ENCODE peak calls at places on chromosomes 3 and 15, in ten cellular contexts. One of them, this sample, is unnamed.

GRCh38 chr3:13104511-13104910 is 31.3 kb upstream of the IQSEC1 start:
- DNase-seq in IMR-90: no peak
- DNase-seq in stomach: no peak
- DNase-seq in H54: no peak
- DNase-seq in ovary: no peak
- DNase-seq in HCT116: no peak
- DNase-seq in heart left ventricle: no peak
- DNase-seq in tibial nerve: no peak
- DNase-seq in A549: no peak
- DNase-seq in body of pancreas: no peak
- DNase-seq in this sample: no peak

GRCh38 chr3:42734263-42734860 is 31.8 kb upstream of the HHATL start:
- DNase-seq in HCT116: no peak
- DNase-seq in ovary: no peak
- DNase-seq in IMR-90: no peak
- DNase-seq in H54: no peak
- DNase-seq in A549: no peak
- DNase-seq in tibial nerve: no peak
- DNase-seq in body of pancreas: no peak
- DNase-seq in stomach: no peak
- DNase-seq in heart left ventricle: no peak
- DNase-seq in this sample: no peak

GRCh38 chr3:161272524-161272923 is 51.4 kb downstream of the NMD3 start:
- DNase-seq in IMR-90: no peak
- DNase-seq in H54: no peak
- DNase-seq in body of pancreas: no peak
- DNase-seq in A549: no peak
- DNase-seq in heart left ventricle: no peak
- DNase-seq in tibial nerve: no peak
- DNase-seq in ovary: no peak
- DNase-seq in HCT116: no peak
- DNase-seq in stomach: no peak
- DNase-seq in this sample: no peak

GRCh38 chr3:154842546-154842945 is 237.6 kb upstream of the MME start:
- DNase-seq in A549: no peak
- DNase-seq in H54: no peak
- DNase-seq in HCT116: no peak
- DNase-seq in IMR-90: no peak
- DNase-seq in stomach: no peak
- DNase-seq in heart left ventricle: no peak
- DNase-seq in body of pancreas: no peak
- DNase-seq in tibial nerve: no peak
- DNase-seq in ovary: no peak
- DNase-seq in this sample: no peak

GRCh38 chr3:163328680-163329079 is 1749.6 kb downstream of the SI start:
- DNase-seq in A549: peak
- DNase-seq in heart left ventricle: no peak
- DNase-seq in tibial nerve: no peak
- DNase-seq in stomach: no peak
- DNase-seq in IMR-90: no peak
- DNase-seq in body of pancreas: no peak
- DNase-seq in ovary: no peak
- DNase-seq in HCT116: no peak
- DNase-seq in H54: no peak
- DNase-seq in this sample: no peak

GRCh38 chr15:39403674-39404117 is 177.2 kb upstream of the THBS1 start:
- DNase-seq in stomach: no peak
- DNase-seq in IMR-90: peak
- DNase-seq in ovary: no peak
- DNase-seq in body of pancreas: no peak
- DNase-seq in tibial nerve: no peak
- DNase-seq in H54: no peak
- DNase-seq in HCT116: no peak
- DNase-seq in A549: peak
- DNase-seq in heart left ventricle: no peak
- DNase-seq in this sample: no peak

GRCh38 chr3:33124638-33125037 is 10.8 kb downstream of the CRTAP start:
- DNase-seq in ovary: no peak
- DNase-seq in tibial nerve: no peak
- DNase-seq in A549: no peak
- DNase-seq in IMR-90: no peak
- DNase-seq in H54: no peak
- DNase-seq in body of pancreas: no peak
- DNase-seq in stomach: no peak
- DNase-seq in HCT116: no peak
- DNase-seq in heart left ventricle: no peak
- DNase-seq in this sample: no peak

GRCh38 chr3:42683875-42684593 is 1.3 kb upstream of the KLHL40 start:
- DNase-seq in ovary: no peak
- DNase-seq in H54: peak
- DNase-seq in A549: peak
- DNase-seq in IMR-90: peak
- DNase-seq in stomach: peak
- DNase-seq in HCT116: peak
- DNase-seq in heart left ventricle: peak
- DNase-seq in tibial nerve: peak
- DNase-seq in body of pancreas: peak
- DNase-seq in this sample: no peak

GRCh38 chr3:53342353-53342752 is 5.0 kb downstream of the DCP1A start:
- DNase-seq in heart left ventricle: peak
- DNase-seq in A549: peak
- DNase-seq in stomach: peak
- DNase-seq in H54: no peak
- DNase-seq in tibial nerve: no peak
- DNase-seq in ovary: no peak
- DNase-seq in HCT116: no peak
- DNase-seq in body of pancreas: peak
- DNase-seq in IMR-90: peak
- DNase-seq in this sample: peak

GRCh38 chr3:105647047-105647446 is 221.8 kb downstream of the CBLB start:
- DNase-seq in heart left ventricle: peak
- DNase-seq in HCT116: peak
- DNase-seq in A549: peak
- DNase-seq in H54: peak
- DNase-seq in stomach: no peak
- DNase-seq in tibial nerve: no peak
- DNase-seq in ovary: no peak
- DNase-seq in body of pancreas: no peak
- DNase-seq in IMR-90: peak
- DNase-seq in this sample: peak

GRCh38 chr15:64938192-64938591 is 26.5 kb downstream of the ANKDD1A start:
- DNase-seq in A549: peak
- DNase-seq in body of pancreas: no peak
- DNase-seq in H54: no peak
- DNase-seq in ovary: no peak
- DNase-seq in IMR-90: peak
- DNase-seq in stomach: no peak
- DNase-seq in tibial nerve: no peak
- DNase-seq in heart left ventricle: no peak
- DNase-seq in HCT116: peak
- DNase-seq in this sample: no peak

GRCh38 chr15:97446138-97446537 is 514.4 kb upstream of the ARRDC4 start:
- DNase-seq in heart left ventricle: no peak
- DNase-seq in A549: no peak
- DNase-seq in HCT116: no peak
- DNase-seq in IMR-90: no peak
- DNase-seq in H54: no peak
- DNase-seq in tibial nerve: no peak
- DNase-seq in ovary: no peak
- DNase-seq in stomach: no peak
- DNase-seq in body of pancreas: no peak
- DNase-seq in this sample: no peak

GRCh38 chr3:138949002-138949418 is 2.0 kb downstream of the FOXL2NB start:
- DNase-seq in HCT116: no peak
- DNase-seq in A549: no peak
- DNase-seq in ovary: peak
- DNase-seq in body of pancreas: no peak
- DNase-seq in IMR-90: no peak
- DNase-seq in heart left ventricle: no peak
- DNase-seq in tibial nerve: no peak
- DNase-seq in H54: no peak
- DNase-seq in stomach: no peak
- DNase-seq in this sample: no peak

DNA sequence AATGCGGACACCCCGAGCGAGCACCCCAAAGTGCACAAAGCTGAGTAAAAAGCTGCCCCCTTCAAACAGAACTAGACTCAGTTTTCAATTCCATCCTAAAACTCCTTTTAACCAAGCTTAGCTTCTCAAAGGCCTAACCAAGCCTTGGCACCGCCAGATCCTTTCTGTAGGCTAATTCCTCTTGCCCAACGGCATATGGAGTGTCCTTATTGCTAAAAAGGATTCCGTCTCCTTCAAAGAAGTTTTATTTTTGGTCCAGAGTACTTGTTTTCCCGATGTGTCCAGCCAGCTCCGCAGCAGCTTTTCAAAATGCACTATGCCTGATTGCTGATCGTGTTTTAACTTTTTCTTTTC is 5.3 kb downstream of the BHLHE40 start:
- DNase-seq in ovary: no peak
- DNase-seq in tibial nerve: no peak
- DNase-seq in stomach: no peak
- DNase-seq in IMR-90: peak
- DNase-seq in A549: peak
- DNase-seq in body of pancreas: no peak
- DNase-seq in HCT116: no peak
- DNase-seq in heart left ventricle: no peak
- DNase-seq in H54: no peak
- DNase-seq in this sample: no peak
- TF ChIP-seq POLR2A in ovary: no peak
- TF ChIP-seq POLR2A in tibial nerve: no peak
- TF ChIP-seq POLR2A in stomach: no peak
- TF ChIP-seq POLR2A in IMR-90: no peak
- TF ChIP-seq POLR2A in A549: no peak
- TF ChIP-seq POLR2A in body of pancreas: no peak
- TF ChIP-seq POLR2A in HCT116: no peak
- TF ChIP-seq POLR2A in heart left ventricle: no peak
- TF ChIP-seq POLR2A in H54: no peak
- TF ChIP-seq POLR2A in this sample: peak

GRCh38 chr3:190863119-190863465 is 598 bp upstream of the GMNC start:
- DNase-seq in tibial nerve: no peak
- DNase-seq in heart left ventricle: no peak
- DNase-seq in stomach: no peak
- DNase-seq in ovary: no peak
- DNase-seq in body of pancreas: no peak
- DNase-seq in IMR-90: no peak
- DNase-seq in A549: no peak
- DNase-seq in HCT116: no peak
- DNase-seq in H54: no peak
- DNase-seq in this sample: no peak

GRCh38 chr3:190860531-190860930 is 2.0 kb downstream of the GMNC start:
- DNase-seq in body of pancreas: no peak
- DNase-seq in stomach: no peak
- DNase-seq in A549: no peak
- DNase-seq in tibial nerve: no peak
- DNase-seq in H54: no peak
- DNase-seq in heart left ventricle: no peak
- DNase-seq in ovary: no peak
- DNase-seq in HCT116: no peak
- DNase-seq in IMR-90: no peak
- DNase-seq in this sample: no peak

GRCh38 chr3:190865419-190865818 is 2.9 kb upstream of the GMNC start:
- DNase-seq in heart left ventricle: no peak
- DNase-seq in body of pancreas: no peak
- DNase-seq in IMR-90: no peak
- DNase-seq in HCT116: no peak
- DNase-seq in stomach: no peak
- DNase-seq in A549: no peak
- DNase-seq in tibial nerve: no peak
- DNase-seq in H54: no peak
- DNase-seq in ovary: no peak
- DNase-seq in this sample: no peak

GRCh38 chr3:190864002-190864401 is 1.5 kb upstream of the GMNC start:
- DNase-seq in A549: no peak
- DNase-seq in body of pancreas: no peak
- DNase-seq in stomach: no peak
- DNase-seq in HCT116: no peak
- DNase-seq in heart left ventricle: peak
- DNase-seq in ovary: no peak
- DNase-seq in tibial nerve: no peak
- DNase-seq in H54: no peak
- DNase-seq in IMR-90: no peak
- DNase-seq in this sample: no peak

GRCh38 chr3:190862209-190863118 is at the start of gene GMNC:
- DNase-seq in body of pancreas: peak
- DNase-seq in A549: peak
- DNase-seq in heart left ventricle: peak
- DNase-seq in tibial nerve: peak
- DNase-seq in IMR-90: peak
- DNase-seq in stomach: peak
- DNase-seq in HCT116: peak
- DNase-seq in H54: peak
- DNase-seq in ovary: peak
- DNase-seq in this sample: peak
- TF ChIP-seq POLR2A in body of pancreas: peak
- TF ChIP-seq POLR2A in A549: no peak
- TF ChIP-seq POLR2A in heart left ventricle: peak
- TF ChIP-seq POLR2A in tibial nerve: peak
- TF ChIP-seq POLR2A in IMR-90: no peak
- TF ChIP-seq POLR2A in stomach: peak
- TF ChIP-seq POLR2A in HCT116: peak
- TF ChIP-seq POLR2A in H54: peak
- TF ChIP-seq POLR2A in ovary: no peak
- TF ChIP-seq POLR2A in this sample: no peak

DNA sequence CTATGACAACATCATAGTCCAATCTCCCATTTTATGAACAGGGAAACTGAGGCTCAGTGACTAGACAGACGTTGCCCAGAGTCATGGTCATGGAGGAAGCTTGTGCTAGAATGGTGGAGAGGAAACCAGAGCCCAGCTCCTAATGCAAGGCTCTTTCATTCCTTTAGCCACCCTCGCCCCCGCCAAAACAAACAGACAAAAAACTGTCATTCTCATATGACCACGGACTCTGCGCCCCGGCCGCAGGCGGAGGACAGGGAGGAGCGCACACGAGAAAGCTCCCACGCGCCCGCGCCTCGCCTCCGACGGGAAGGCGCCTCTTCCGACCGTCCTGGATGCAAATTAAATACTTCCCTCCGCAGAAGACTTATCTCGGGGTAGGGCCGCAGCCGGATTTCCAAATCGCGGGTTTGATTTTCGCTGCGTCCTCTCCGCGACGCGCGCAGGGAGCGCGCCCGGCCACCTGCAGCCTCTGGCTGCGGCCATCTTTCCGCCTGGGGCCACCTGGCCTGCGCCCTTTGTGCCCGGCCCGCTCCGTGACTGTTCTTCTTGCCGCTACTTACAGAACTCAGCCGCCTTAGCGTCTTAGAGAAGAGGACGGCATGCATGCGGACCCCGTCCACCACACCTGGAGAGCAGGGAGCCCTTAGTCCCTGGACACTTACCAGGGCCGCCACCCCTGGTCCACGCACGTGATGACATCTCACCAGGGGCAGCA is 646 bp upstream of the ATP13A3 start:
- DNase-seq in A549: no peak
- DNase-seq in HCT116: no peak
- DNase-seq in body of pancreas: peak
- DNase-seq in stomach: peak
- DNase-seq in ovary: peak
- DNase-seq in IMR-90: no peak
- DNase-seq in H54: no peak
- DNase-seq in tibial nerve: peak
- DNase-seq in heart left ventricle: peak
- DNase-seq in this sample: peak
- TF ChIP-seq POLR2A in A549: no peak
- TF ChIP-seq POLR2A in HCT116: no peak
- TF ChIP-seq POLR2A in body of pancreas: no peak
- TF ChIP-seq POLR2A in stomach: no peak
- TF ChIP-seq POLR2A in ovary: no peak
- TF ChIP-seq POLR2A in IMR-90: no peak
- TF ChIP-seq POLR2A in H54: no peak
- TF ChIP-seq POLR2A in tibial nerve: no peak
- TF ChIP-seq POLR2A in heart left ventricle: no peak
- TF ChIP-seq POLR2A in this sample: no peak

GRCh38 chr3:49358217-49358883 is at the start of gene GPX1:
- DNase-seq in A549: peak
- DNase-seq in body of pancreas: peak
- DNase-seq in heart left ventricle: peak
- DNase-seq in H54: peak
- DNase-seq in ovary: peak
- DNase-seq in tibial nerve: peak
- DNase-seq in HCT116: peak
- DNase-seq in IMR-90: peak
- DNase-seq in stomach: peak
- DNase-seq in this sample: peak
- TF ChIP-seq POLR2A in A549: peak
- TF ChIP-seq POLR2A in body of pancreas: peak
- TF ChIP-seq POLR2A in heart left ventricle: peak
- TF ChIP-seq POLR2A in H54: peak
- TF ChIP-seq POLR2A in ovary: peak
- TF ChIP-seq POLR2A in tibial nerve: peak
- TF ChIP-seq POLR2A in HCT116: peak
- TF ChIP-seq POLR2A in IMR-90: peak
- TF ChIP-seq POLR2A in stomach: peak
- TF ChIP-seq POLR2A in this sample: peak